ENCODE peak calls at places on chromosomes 16 and 17, in four cellular contexts. I, B, Z and H are unnamed samples.

GRCh38 chr16:52068447-52069074 is 478.4 kb downstream of the TOX3 start:
- DNase-seq in Z (no peak), B (no peak), I (peak), H (peak)

GRCh38 chr17:59357929-59358328 is 26.5 kb downstream of the YPEL2 start:
- DNase-seq in B (no peak), I (no peak), Z (no peak), H (no peak)

GRCh38 chr17:67801626-67802175 is 23.6 kb upstream of the BPTF start:
- DNase-seq in B (peak), Z (no peak), I (peak), H (no peak)

GRCh38 chr16:67092227-67092626 is 17.5 kb upstream of the PHAF1 start:
- DNase-seq in I (no peak), Z (no peak), B (no peak), H (no peak)

GRCh38 chr16:17062676-17063075 is 408.1 kb downstream of the XYLT1 start:
- DNase-seq in B (no peak), Z (no peak), I (no peak), H (no peak)

GRCh38 chr16:12081048-12081404 is 104.5 kb downstream of the SNX29 start:
- DNase-seq in B (no peak), Z (no peak), I (no peak), H (no peak)

GRCh38 chr16:19815418-19815817 is 69.2 kb downstream of the GPRC5B start:
- DNase-seq in I (no peak), Z (no peak), B (no peak), H (no peak)

GRCh38 chr16:18841833-18842525 is 40.6 kb upstream of the ARL6IP1 start:
- DNase-seq in Z (no peak), I (no peak), B (no peak), H (no peak)

GRCh38 chr17:40480501-40481003 is 20.9 kb downstream of the TNS4 start:
- DNase-seq in B (no peak), I (peak), Z (peak), H (no peak)

GRCh38 chr17:17766351-17767095 is 70.3 kb downstream of the SREBF1 start:
- DNase-seq in I (no peak), B (no peak), Z (no peak), H (no peak)

GRCh38 chr17:35376245-35376644 is 2.8 kb upstream of the SLFN11 start:
- DNase-seq in Z (no peak), B (no peak), I (no peak), H (no peak)

GRCh38 chr17:249236-249993 is 68.0 kb upstream of the DOC2B start:
- DNase-seq in Z (no peak), I (no peak), B (no peak), H (no peak)

GRCh38 chr17:66673668-66674276 is 161.1 kb upstream of the CACNG5 start:
- DNase-seq in I (peak), Z (no peak), B (peak), H (peak)

GRCh38 chr16:71954180-71954579 is 46.0 kb downstream of the PKD1L3 start:
- DNase-seq in B (no peak), Z (no peak), I (no peak), H (no peak)

GRCh38 chr16:3400446-3400778 is 392 bp downstream of the ZSCAN32 start:
- DNase-seq in Z (no peak), B (no peak), I (no peak), H (no peak)

GRCh38 chr16:84084570-84085270 is 32.0 kb downstream of the MBTPS1 start:
- DNase-seq in B (peak), Z (peak), I (peak), H (peak)

GRCh38 chr16:79599256-79599836 is 1.2 kb downstream of the MAF start:
- DNase-seq in I (no peak), Z (no peak), B (no peak), H (no peak)

GRCh38 chr16:84461029-84461415 is 43.4 kb downstream of the MEAK7 start:
- DNase-seq in B (no peak), Z (no peak), I (no peak), H (no peak)

GRCh38 chr17:64393000-64393402 is 2.3 kb upstream of the PECAM1 start:
- DNase-seq in I (no peak), Z (no peak), B (peak), H (no peak)

GRCh38 chr16:50246299-50247122 is 19.8 kb upstream of the ADCY7 start:
- DNase-seq in B (no peak), I (no peak), Z (no peak), H (peak)

GRCh38 chr17:57580055-57580739 is 164.9 kb downstream of the CCDC182 start:
- DNase-seq in Z (no peak), B (no peak), I (peak), H (no peak)

GRCh38 chr17:68248199-68248825 is 469 bp downstream of the AMZ2 start:
- DNase-seq in Z (no peak), I (no peak), B (peak), H (no peak)

GRCh38 chr17:43736389-43736788 is 22.2 kb downstream of the SOST start:
- DNase-seq in B (no peak), I (no peak), Z (no peak), H (no peak)

GRCh38 chr16:50538411-50539052 is 9.7 kb upstream of the NKD1 start:
- DNase-seq in B (no peak), Z (no peak), I (no peak), H (no peak)

GRCh38 chr16:21654881-21655280 is 2.5 kb upstream of the IGSF6 start:
- DNase-seq in Z (no peak), B (no peak), I (no peak), H (no peak)

GRCh38 chr16:1102921-1103648 is 7.0 kb upstream of the C1QTNF8 start:
- DNase-seq in Z (no peak), B (peak), I (no peak), H (peak)

GRCh38 chr16:12617401-12617819 is 186.3 kb downstream of the CPPED1 start:
- DNase-seq in I (no peak), B (no peak), Z (no peak), H (no peak)

GRCh38 chr16:35798885-35799426 is 2339.5 kb downstream of the TP53TG3F start:
- DNase-seq in B (no peak), Z (no peak), I (no peak), H (no peak)
- TF ChIP-seq FOXK2 in B (no peak), Z (no peak), I (no peak), H (no peak)

DNA sequence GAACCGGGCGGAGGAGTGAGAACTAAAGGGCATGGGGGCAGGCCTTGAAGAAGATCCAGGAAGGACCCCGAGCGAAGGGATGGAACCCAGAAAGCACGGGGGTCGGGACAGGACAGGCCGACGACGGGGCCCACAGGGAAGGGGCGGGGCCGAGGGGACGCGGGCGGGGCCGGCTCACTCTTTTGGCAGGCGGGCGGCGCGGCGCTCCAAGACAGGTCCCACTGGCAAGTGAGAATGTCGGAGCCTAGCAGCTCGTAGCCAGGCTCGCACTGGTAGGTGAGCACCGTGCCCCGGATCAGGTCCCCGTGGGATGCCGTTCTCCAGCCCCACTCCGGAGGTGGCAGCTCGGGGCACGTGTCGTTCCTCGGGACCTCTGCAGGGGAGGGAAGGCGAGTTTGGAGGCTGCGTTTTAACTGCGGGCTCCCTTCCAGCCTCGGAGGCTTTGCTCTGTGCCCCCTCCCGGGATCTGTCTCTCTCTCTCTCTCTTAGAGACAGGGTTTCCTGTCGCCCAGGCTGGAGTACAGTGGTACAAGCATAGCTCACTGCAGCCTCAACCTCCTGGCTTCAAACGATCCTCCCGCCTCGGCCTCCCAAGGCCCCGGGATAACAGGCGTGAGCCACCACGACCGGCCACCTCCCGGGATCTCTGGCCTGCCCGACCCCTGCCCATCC is 13.7 kb upstream of the CDIPT start:
- DNase-seq in Z (no peak), I (no peak), B (peak), H (no peak)
- TF ChIP-seq FOXK2 in Z (no peak), I (no peak), B (no peak), H (no peak)

GRCh38 chr17:50028207-50029120 is 27.4 kb upstream of the ITGA3 start:
- DNase-seq in Z (no peak), B (no peak), I (no peak), H (no peak)
- TF ChIP-seq FOXK2 in Z (no peak), B (no peak), I (no peak), H (no peak)

GRCh38 chr16:24163935-24164334 is 92.2 kb upstream of the CACNG3 start:
- DNase-seq in Z (no peak), B (no peak), I (no peak), H (no peak)
- TF ChIP-seq FOXK2 in Z (no peak), B (no peak), I (no peak), H (no peak)

DNA sequence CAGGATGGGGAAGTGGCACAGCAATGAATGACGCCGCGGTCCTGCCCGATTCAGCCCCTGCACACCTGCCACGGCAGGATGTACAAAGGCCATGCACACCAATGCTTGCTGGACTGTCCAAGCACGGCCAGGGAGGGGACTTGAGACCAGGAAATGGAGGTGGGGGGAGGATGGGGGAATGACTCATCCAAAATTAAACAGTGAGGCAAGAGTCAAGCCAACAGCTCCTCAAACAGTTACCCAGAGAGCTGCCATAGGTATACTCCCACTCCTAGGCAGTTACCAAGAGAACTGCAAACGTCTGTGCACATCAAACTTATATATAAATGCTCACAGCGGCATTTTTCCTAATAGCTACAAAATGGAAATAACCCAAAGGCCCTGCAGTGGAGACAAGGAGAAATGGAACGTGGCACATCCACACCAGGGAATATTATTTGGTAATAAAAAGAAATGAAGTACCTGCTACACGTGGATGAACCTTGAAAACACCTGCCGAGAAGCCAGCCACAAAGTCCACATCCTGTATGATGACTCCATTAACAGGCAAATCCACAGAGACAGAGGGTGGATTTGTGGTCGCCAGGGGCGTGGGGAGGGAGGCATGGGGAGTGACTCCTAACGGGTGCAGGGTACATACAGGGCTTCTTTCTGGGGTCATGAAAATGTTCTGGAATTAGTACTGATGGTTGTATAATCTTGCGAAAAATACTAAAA is 54.1 kb downstream of the VAC14 start:
- DNase-seq in B (peak), I (peak), Z (no peak), H (no peak)
- TF ChIP-seq FOXK2 in B (no peak), I (no peak), Z (no peak), H (no peak)

DNA sequence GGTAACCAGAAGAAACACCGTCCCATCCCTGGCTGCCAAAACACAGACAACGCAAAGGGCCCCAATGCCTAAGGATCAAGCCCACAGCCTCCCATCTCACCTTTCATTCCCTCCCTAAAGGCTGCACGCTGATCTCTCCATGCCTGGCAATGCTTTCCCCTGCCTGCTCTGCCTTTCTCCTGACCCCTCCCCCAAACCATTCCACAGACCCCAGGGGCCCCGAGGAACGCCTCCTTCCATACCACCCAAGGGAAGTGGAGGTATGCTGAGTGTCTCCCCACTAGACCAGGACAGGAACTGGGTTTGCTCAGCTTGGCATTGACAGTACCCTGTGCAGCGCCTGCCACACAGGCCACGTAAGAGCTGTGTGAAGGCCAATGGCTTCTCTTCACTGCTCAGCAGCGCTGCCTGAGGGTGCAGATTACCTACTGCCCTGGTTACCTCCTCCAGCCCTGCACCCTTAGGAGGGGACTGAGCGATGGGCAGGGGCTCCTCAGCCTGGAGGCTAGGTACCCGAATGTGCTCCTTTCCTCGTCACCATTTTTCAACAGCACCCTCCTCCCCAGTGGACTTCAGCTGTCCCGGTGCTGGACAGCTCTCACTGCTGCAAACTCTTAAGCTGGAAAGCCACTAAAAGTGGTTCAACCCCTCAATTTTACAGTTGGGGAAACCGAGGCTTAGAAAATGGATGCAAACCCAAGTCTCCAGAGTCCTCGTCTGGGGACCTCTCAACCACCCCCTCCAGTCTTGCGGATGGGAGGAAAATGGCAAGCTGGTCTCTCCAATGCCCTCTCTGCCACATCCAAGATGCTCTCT is 45.0 kb downstream of the SRCIN1 start:
- DNase-seq in Z (no peak), B (peak), I (no peak), H (no peak)
- TF ChIP-seq FOXK2 in Z (no peak), B (no peak), I (no peak), H (no peak)

GRCh38 chr17:73103661-73104335 is 11.3 kb upstream of the SLC39A11 start:
- DNase-seq in Z (no peak), I (no peak), B (no peak), H (no peak)
- TF ChIP-seq FOXK2 in Z (no peak), I (no peak), B (no peak), H (no peak)